ENCODE peak calls at places on chromosomes 12 and 14, in seven cellular contexts. Y is HCT116; E is stomach; P is PC-3; N is HepG2; K is CD4-positive, alpha-beta memory T cell; W is transverse colon. J is an unnamed sample. For H3K9me3, the result is how much of the 10 kb centered on the place peaks cover.

GRCh38 chr12:59020541-59020940 is 100.2 kb upstream of the LRIG3 start:
- DNase-seq in Y (no peak), E (no peak), K (no peak), N (no peak), W (no peak), P (no peak), J (no peak)

GRCh38 chr14:67935371-67935770 is 115.8 kb downstream of the RAD51B start:
- DNase-seq in Y (no peak), W (no peak), K (no peak), N (no peak), E (no peak), P (no peak), J (no peak)

GRCh38 chr12:87930033-87930432 is 99.2 kb downstream of the C12orf50 start:
- DNase-seq in P (peak), Y (no peak), N (no peak), E (no peak), K (no peak), W (no peak), J (no peak)

GRCh38 chr12:56188786-56189335 is 422 bp downstream of the SMARCC2 start:
- DNase-seq in E (no peak), N (no peak), P (no peak), K (peak), W (no peak), Y (no peak), J (peak)

GRCh38 chr12:96083020-96083489 is 47.7 kb upstream of the LTA4H start:
- DNase-seq in E (no peak), P (peak), Y (no peak), W (no peak), K (no peak), N (no peak), J (no peak)

GRCh38 chr14:24042733-24043132 is 9.1 kb upstream of the CARMIL3 start:
- DNase-seq in N (no peak), E (no peak), Y (no peak), K (no peak), P (no peak), W (no peak), J (no peak)

GRCh38 chr14:22737052-22737451 is 29.4 kb upstream of the OXA1L start:
- DNase-seq in K (no peak), W (no peak), P (no peak), N (no peak), E (no peak), Y (no peak), J (no peak)

GRCh38 chr14:41615011-41615595 is 8.4 kb downstream of the LRFN5 start:
- DNase-seq in W (no peak), Y (no peak), E (no peak), P (no peak), K (no peak), N (no peak), J (no peak)

GRCh38 chr12:64660237-64661018 is 50.1 kb downstream of the RASSF3 start:
- DNase-seq in N (no peak), Y (no peak), P (no peak), E (no peak), W (no peak), K (no peak), J (no peak)

GRCh38 chr12:79681008-79681590 is 9.7 kb downstream of the PAWR start:
- DNase-seq in W (no peak), N (no peak), E (no peak), P (peak), K (no peak), Y (no peak), J (no peak)

GRCh38 chr12:6736754-6737153 is 12.9 kb downstream of the COPS7A start:
- DNase-seq in W (no peak), K (no peak), P (no peak), N (no peak), E (no peak), Y (no peak), J (no peak)

GRCh38 chr12:28033538-28033915 is 61.0 kb upstream of the PTHLH start:
- DNase-seq in Y (no peak), W (no peak), N (no peak), K (no peak), P (peak), E (no peak), J (no peak)

GRCh38 chr12:32395031-32395430 is 4.3 kb upstream of the FGD4 start:
- DNase-seq in E (no peak), Y (no peak), W (no peak), K (no peak), P (no peak), N (no peak), J (no peak)

GRCh38 chr14:104387385-104388010 is 192.1 kb upstream of the C14orf180 start:
- DNase-seq in W (peak), N (no peak), K (no peak), P (no peak), Y (no peak), E (peak), J (no peak)

GRCh38 chr14:61588419-61588901 is 106.9 kb upstream of the HIF1A start:
- DNase-seq in N (no peak), P (no peak), E (peak), W (no peak), K (no peak), Y (no peak), J (no peak)

GRCh38 chr14:61585598-61586538 is 109.4 kb upstream of the HIF1A start:
- DNase-seq in W (peak), P (peak), Y (no peak), E (peak), N (no peak), K (no peak), J (no peak)

GRCh38 chr14:61584258-61584657 is 111.1 kb upstream of the HIF1A start:
- DNase-seq in Y (no peak), N (no peak), W (no peak), P (peak), E (no peak), K (no peak), J (no peak)

GRCh38 chr14:61587397-61587713 is 108.0 kb upstream of the HIF1A start:
- DNase-seq in K (no peak), N (no peak), W (no peak), P (no peak), Y (no peak), E (no peak), J (no peak)

DNA sequence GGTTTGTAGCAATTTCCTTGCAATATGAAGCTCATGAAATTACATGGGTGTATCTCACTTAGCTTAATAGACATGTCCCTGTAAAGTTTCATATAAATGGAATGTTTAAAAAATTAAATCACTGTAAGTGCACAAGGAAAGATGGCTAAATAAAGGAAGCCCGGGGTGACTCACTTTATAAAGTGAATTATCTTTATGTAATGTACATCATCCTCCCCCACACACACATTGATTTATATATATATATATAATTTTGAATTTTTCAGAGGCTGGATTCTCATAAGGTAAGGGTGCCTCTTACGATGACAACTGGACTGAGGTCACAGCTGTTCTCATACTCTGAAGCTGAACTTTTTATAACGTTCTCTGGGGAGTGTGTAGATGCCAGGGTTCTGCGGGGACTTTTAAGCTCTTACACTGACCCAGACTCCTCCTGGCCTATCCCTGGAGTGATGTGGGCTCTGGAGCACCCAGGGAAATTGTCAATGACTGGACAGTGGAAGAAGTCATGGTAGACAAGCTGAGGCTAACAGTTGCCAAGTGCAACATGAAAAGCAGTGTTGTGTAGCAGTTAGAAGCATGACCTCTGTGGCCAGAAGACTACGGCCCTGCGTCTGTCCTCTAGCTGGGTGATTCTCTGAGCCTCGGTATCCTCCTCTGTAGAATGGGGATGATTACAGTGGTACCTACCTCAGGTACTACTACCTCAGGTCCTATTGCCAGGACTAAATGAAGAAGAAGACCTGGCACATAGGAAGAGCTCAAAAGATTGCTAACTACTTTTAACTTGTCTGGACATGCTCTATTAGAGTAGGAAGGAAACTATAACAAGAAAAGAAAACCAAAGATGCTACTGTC is 108.5 kb upstream of the HIF1A start:
- DNase-seq in P (peak), K (no peak), W (no peak), N (no peak), E (no peak), Y (no peak), J (no peak)
- H3K9me3 ChIP-seq in P (under half), K (under half), W (under half), N (under half), E (under half), Y (under half), J (under half)

DNA sequence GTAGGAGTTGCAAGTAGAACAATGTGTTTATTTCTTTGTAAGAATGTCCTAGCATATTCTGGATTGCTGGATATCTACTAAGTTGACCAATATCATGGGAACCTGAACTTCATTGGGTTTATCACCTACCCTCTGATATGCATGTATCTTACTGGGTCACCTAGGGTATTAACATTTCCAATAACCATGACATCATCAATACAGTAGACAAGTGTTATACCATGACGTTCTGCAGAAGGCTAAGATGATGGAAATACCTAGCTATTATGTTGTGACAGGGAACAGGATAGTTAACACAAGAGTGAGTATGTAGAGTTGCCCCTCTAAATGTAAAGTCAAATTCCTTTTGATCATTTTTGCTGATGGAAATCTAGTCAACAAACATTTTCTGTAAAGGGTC is 26.0 kb downstream of the GPR65 start:
- DNase-seq in E (no peak), W (no peak), Y (no peak), P (no peak), K (no peak), N (no peak), J (no peak)
- H3K9me3 ChIP-seq in E (under half), W (under half), Y (under half), P (under half), K (under half), N (under half), J (under half)

GRCh38 chr12:130119241-130119861 is 42.9 kb upstream of the FZD10 start:
- DNase-seq in K (no peak), N (no peak), P (no peak), W (no peak), E (no peak), Y (no peak), J (no peak)
- H3K9me3 ChIP-seq in K (under half), N (under half), P (under half), W (under half), E (under half), Y (under half), J (under half)

DNA sequence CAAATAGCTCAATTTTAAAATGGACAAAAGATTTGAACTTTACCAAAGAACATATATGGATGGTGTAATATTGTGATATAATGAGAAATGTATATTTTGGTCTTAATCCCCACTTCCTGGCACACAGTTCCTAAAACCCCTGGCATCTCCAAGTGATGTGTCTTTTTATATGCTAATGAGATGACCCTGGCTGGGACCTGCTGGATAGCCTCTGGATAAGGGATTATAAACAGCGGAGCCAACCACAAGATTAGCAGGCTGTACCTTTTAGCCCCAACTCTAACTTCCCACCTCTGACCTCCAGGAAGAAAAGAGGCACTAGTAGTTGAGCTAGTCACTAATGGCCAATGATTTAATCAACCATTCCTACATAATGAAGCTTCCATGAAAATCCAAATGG is 130.0 kb downstream of the DPF3 start:
- DNase-seq in Y (no peak), W (no peak), E (no peak), P (no peak), N (no peak), K (no peak), J (no peak)
- H3K9me3 ChIP-seq in Y (under half), W (under half), E (under half), P (under half), N (under half), K (under half), J (under half)

DNA sequence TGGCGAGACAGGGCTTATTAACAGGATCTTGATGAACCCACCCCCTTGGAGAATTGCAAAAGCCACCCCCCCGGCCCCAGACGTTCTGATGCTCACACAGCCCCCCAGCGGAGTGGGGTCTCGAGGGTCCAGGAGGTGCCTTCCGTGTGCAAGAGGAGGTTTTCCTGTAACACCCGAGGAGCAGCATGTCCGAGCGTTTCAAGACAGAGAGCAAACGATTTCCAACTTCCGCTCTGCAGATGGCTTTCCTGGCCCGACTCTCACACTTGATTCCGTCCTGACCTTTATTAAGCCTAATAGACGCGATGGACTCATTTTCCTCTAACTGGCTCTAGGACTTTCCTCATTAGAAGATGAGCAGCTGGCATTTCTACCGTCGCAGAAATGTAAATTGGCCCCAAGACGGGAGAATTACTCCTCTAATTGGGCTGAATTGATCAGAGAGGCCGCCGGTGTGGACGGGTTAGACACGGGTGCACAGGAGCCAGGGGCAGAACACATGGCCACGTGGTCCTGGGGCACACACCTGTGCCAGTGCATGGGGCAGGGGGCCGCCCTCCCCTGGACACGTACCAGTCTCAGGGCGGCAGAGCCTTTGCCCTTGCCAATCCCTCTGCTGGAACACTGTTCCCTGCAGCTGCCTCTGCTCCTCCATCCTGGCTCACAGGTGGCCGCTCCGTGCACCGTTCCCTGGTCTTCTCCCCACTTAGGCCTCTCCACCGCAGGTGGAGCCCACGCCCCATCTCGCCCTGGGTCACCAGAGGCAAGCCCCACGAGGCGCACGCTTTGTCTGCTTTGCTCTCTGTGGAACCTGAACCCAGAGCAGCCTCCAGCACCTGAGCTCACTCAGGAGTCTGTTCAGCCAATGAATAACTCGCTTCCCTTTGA is 84.5 kb downstream of the NOC4L start:
- DNase-seq in P (no peak), W (no peak), K (no peak), E (no peak), N (no peak), Y (no peak), J (no peak)
- H3K9me3 ChIP-seq in P (under half), W (under half), K (under half), E (under half), N (under half), Y (under half), J (under half)

GRCh38 chr12:132967736-132968135 is 11.6 kb upstream of the ZNF605 start:
- DNase-seq in K (no peak), W (no peak), Y (no peak), N (no peak), P (no peak), E (no peak), J (no peak)
- H3K9me3 ChIP-seq in K (under half), W (under half), Y (under half), N (half or more), P (under half), E (under half), J (under half)

GRCh38 chr12:24860546-24860945 is 88.4 kb downstream of the BCAT1 start:
- DNase-seq in E (no peak), W (no peak), Y (no peak), P (no peak), N (no peak), K (no peak), J (no peak)
- H3K9me3 ChIP-seq in E (under half), W (under half), Y (under half), P (under half), N (under half), K (under half), J (under half)

DNA sequence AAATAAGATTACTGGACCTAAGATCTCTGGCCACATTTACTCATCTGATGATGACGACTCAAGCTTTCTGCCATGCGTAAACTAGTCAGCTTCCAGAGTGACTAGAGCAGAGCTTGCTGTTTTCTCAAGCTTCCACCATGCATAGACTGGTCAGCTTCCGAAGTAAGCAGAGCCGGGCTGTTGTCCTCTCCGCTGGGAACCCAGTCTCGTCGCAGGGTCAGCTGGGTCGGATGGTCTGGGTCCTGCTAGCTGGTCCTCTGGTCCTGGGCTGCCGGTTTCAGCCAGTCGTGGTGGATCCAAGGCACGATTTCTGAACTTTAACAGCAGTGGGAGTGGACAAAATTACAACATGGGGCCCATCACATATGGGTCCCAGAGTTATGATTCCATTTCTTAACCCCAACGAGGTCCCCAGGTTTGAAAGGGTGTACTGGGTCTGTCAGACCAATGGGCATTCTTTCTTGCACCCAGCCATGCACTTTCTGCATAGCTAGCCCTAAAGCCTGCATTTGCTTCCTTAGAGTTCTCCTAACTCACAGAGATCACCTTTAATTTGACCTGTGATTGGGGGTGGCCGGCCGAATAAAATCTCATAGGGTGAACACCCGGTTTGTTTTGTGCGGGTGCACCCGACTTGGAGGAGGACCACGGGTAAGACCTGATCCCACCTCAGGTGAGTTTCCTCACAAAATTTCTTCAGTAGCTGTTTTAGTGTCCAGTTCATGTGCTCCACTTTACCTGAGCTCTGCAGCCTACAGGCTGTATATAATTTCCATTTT is 1312.8 kb downstream of the TMEM121 start:
- DNase-seq in K (no peak), W (no peak), E (no peak), Y (no peak), P (no peak), N (no peak), J (no peak)
- H3K9me3 ChIP-seq in K (under half), W (under half), E (under half), Y (under half), P (under half), N (under half), J (under half)

GRCh38 chr12:48068457-48068856 is 37.4 kb downstream of the SENP1 start:
- DNase-seq in P (no peak), W (no peak), N (no peak), K (no peak), E (no peak), Y (no peak), J (no peak)
- H3K9me3 ChIP-seq in P (under half), W (under half), N (under half), K (under half), E (under half), Y (under half), J (under half)

GRCh38 chr14:93797071-93797470 is 8.8 kb upstream of the PRIMA1 start:
- DNase-seq in N (no peak), Y (no peak), E (no peak), W (no peak), P (no peak), K (no peak), J (no peak)
- H3K9me3 ChIP-seq in N (under half), Y (under half), E (under half), W (under half), P (under half), K (under half), J (under half)